ENCODE peak calls at places on chromosomes 4 and X, in seven cellular contexts. V is aorta; J is LoVo; R is activated T-cell treated with anti-CD3 and anti-CD28 coated beads, Interleukin-2, amount 50 U/mL, for 24 hours; C is OCI-LY7; F is psoas muscle; E is SK-N-MC. H is an unnamed sample.

GRCh38 chr4:81052119-81053068 is 21.9 kb downstream of the BMP3 start:
- DNase-seq in V (no peak), C (peak), R (peak), E (peak), J (peak), F (peak), H (no peak)

GRCh38 chrX:36071064-36071463 is 151.5 kb downstream of the CFAP47 start:
- DNase-seq in R (no peak), J (no peak), C (no peak), E (no peak), F (no peak), V (no peak), H (no peak)

GRCh38 chr4:880684-881405 is 51.3 kb downstream of the GAK start:
- DNase-seq in V (no peak), F (no peak), C (no peak), E (no peak), R (no peak), J (no peak), H (no peak)

GRCh38 chr4:51995647-51996046 is 24.5 kb downstream of the LRRC66 start:
- DNase-seq in C (no peak), V (no peak), F (no peak), E (no peak), R (no peak), J (no peak), H (peak)

GRCh38 chr4:139555705-139556070 is 331 bp downstream of the SETD7 start:
- DNase-seq in E (no peak), F (peak), J (no peak), R (no peak), C (no peak), V (peak), H (peak)

GRCh38 chrX:14832151-14832550 is 40.7 kb downstream of the FANCB start:
- DNase-seq in C (no peak), R (no peak), J (no peak), F (no peak), V (no peak), E (no peak), H (no peak)

GRCh38 chr4:143186634-143187033 is 1.9 kb downstream of the USP38 start:
- DNase-seq in E (no peak), F (no peak), J (no peak), V (no peak), C (peak), R (no peak), H (no peak)

GRCh38 chrX:143363419-143363818 is 153.9 kb downstream of the SPANXN3 start:
- DNase-seq in V (no peak), F (no peak), C (no peak), J (no peak), R (no peak), E (no peak), H (no peak)

GRCh38 chr4:142406051-142406549 is 440.0 kb downstream of the INPP4B start:
- DNase-seq in R (no peak), F (no peak), E (no peak), C (no peak), J (no peak), V (no peak), H (no peak)

GRCh38 chr4:2250003-2250763 is 8.3 kb upstream of the HAUS3 start:
- DNase-seq in C (no peak), J (no peak), V (no peak), E (no peak), F (peak), R (peak), H (peak)

GRCh38 chr4:105288121-105288520 is 141.4 kb downstream of the TET2 start:
- DNase-seq in V (no peak), E (no peak), R (no peak), J (no peak), F (no peak), C (no peak), H (no peak)

GRCh38 chr4:53866055-53866454 is 198.3 kb downstream of the CHIC2 start:
- DNase-seq in V (no peak), J (no peak), F (no peak), C (no peak), E (no peak), R (no peak), H (no peak)

GRCh38 chrX:15815779-15816452 is 25.6 kb downstream of the ZRSR2 start:
- DNase-seq in F (no peak), V (no peak), R (no peak), J (no peak), E (no peak), C (peak), H (no peak)

H was measured in Right ventricle myocardium inferior.